ENCODE peak calls at places on chromosomes 4 and X, in eight cellular contexts. M, E, X, J, L, R, V and T are unnamed samples.

GRCh38 chr4:147447820-147448219 is 33.1 kb upstream of the EDNRA start:
- DNase-seq in E (no peak), R (no peak), M (no peak), V (no peak), L (no peak), J (no peak), X (no peak), T (no peak)

GRCh38 chr4:25454491-25454890 is 77.4 kb downstream of the ANAPC4 start:
- DNase-seq in E (no peak), J (no peak), M (no peak), V (no peak), L (no peak), R (no peak), X (no peak), T (no peak)

GRCh38 chrX:52031371-52031770 is 37.6 kb downstream of the MAGED4B start:
- DNase-seq in R (no peak), J (no peak), X (no peak), L (no peak), M (no peak), V (no peak), E (no peak), T (no peak)

GRCh38 chr4:133151681-133152329 is 2.7 kb downstream of the PCDH10 start:
- DNase-seq in E (peak; percentile 30), V (no peak), X (peak; percentile 58), R (no peak), M (no peak), L (no peak), J (peak; percentile 74), T (no peak)

GRCh38 chr4:181376058-181376457 is 867.1 kb upstream of the TENM3 start:
- DNase-seq in R (no peak), X (peak; percentile 26), V (no peak), J (no peak), E (no peak), L (no peak), M (no peak), T (no peak)

GRCh38 chrX:134544189-134544588 is 84.2 kb downstream of the HPRT1 start:
- DNase-seq in L (no peak), R (no peak), J (no peak), M (no peak), V (no peak), E (peak; percentile 12), X (no peak), T (no peak)

GRCh38 chr4:152415980-152416379 is 119.9 kb downstream of the FBXW7 start:
- DNase-seq in R (no peak), M (no peak), E (peak; percentile 57), V (no peak), X (no peak), J (no peak), L (no peak), T (no peak)

GRCh38 chr4:44157611-44158277 is 290.9 kb downstream of the KCTD8 start:
- DNase-seq in M (no peak), V (no peak), X (no peak), R (no peak), E (no peak), L (no peak), J (no peak), T (no peak)

GRCh38 chr4:114417214-114417613 is 181.4 kb upstream of the UGT8 start:
- DNase-seq in M (no peak), X (no peak), L (no peak), E (no peak), R (peak; percentile 18), J (peak; percentile 31), V (no peak), T (no peak)

GRCh38 chrX:133544105-133544504 is 128.8 kb upstream of the GPC4 start:
- DNase-seq in X (no peak), R (no peak), M (no peak), J (no peak), E (peak; percentile 41), L (no peak), V (no peak), T (no peak)

GRCh38 chr4:159487284-159487747 is 384.4 kb downstream of the RAPGEF2 start:
- DNase-seq in L (peak; percentile 6), M (peak; percentile 37), V (no peak), R (peak; percentile 47), X (no peak), E (peak; percentile 89), J (peak; percentile 85), T (peak; percentile 90)

GRCh38 chrX:69312141-69312670 is 147.0 kb upstream of the PJA1 start:
- DNase-seq in J (no peak), E (no peak), M (peak; percentile 2), L (no peak), R (no peak), V (no peak), X (no peak), T (no peak)

GRCh38 chr4:159497961-159498360 is 395.1 kb downstream of the RAPGEF2 start:
- DNase-seq in E (no peak), V (no peak), X (no peak), L (no peak), R (no peak), J (no peak), M (no peak), T (no peak)

GRCh38 chrX:11406109-11406755 is 113.0 kb downstream of the AMELX start:
- DNase-seq in L (no peak), M (no peak), R (no peak), J (no peak), E (peak; percentile 40), V (no peak), X (no peak), T (no peak)

GRCh38 chrX:145609951-145610511 is 207.6 kb upstream of the SLITRK2 start:
- DNase-seq in E (no peak), R (no peak), L (no peak), M (no peak), X (no peak), V (no peak), J (no peak), T (no peak)

GRCh38 chr4:182807346-182807745 is 109.8 kb downstream of the DCTD start:
- DNase-seq in V (no peak), M (no peak), X (no peak), J (no peak), E (no peak), L (no peak), R (no peak), T (no peak)

GRCh38 chr4:20253799-20254409 is 2.2 kb downstream of the SLIT2 start:
- DNase-seq in V (no peak), M (no peak), E (peak; percentile 60), X (peak; percentile 72), J (peak; percentile 48), L (no peak), R (no peak), T (no peak)

GRCh38 chr4:73859614-73860088 is 6.6 kb downstream of the PF4V1 start:
- DNase-seq in X (no peak), V (no peak), L (no peak), M (no peak), J (no peak), R (no peak), E (peak; percentile 79), T (no peak)

GRCh38 chr4:73459048-73459421 is 22.5 kb upstream of the AFM start:
- DNase-seq in R (no peak), J (no peak), L (no peak), V (no peak), M (no peak), E (no peak), X (no peak), T (no peak)

GRCh38 chr4:151359576-151359975 is 34.2 kb upstream of the SH3D19 start:
- DNase-seq in J (no peak), X (no peak), R (no peak), M (no peak), V (no peak), L (no peak), E (no peak), T (no peak)

GRCh38 chr4:53477038-53477565 is 99.7 kb downstream of the FIP1L1 start:
- DNase-seq in E (no peak), M (no peak), V (no peak), L (no peak), J (peak; percentile 26), R (no peak), X (no peak), T (no peak)

GRCh38 chrX:6227445-6227820 is 1.2 kb downstream of the NLGN4X start:
- DNase-seq in J (peak; percentile 31), V (no peak), E (no peak), R (no peak), M (no peak), X (no peak), L (no peak), T (no peak)

GRCh38 chrX:40009462-40009851 is 88.3 kb downstream of the BCOR start:
- DNase-seq in E (no peak), R (no peak), M (no peak), X (no peak), V (no peak), J (peak; percentile 75), L (no peak), T (no peak)

GRCh38 chr4:174989791-174990190 is 71.6 kb downstream of the ADAM29 start:
- DNase-seq in V (no peak), J (no peak), R (no peak), E (no peak), L (no peak), X (no peak), M (no peak), T (no peak)
- H3K9me3 ChIP-seq in V (no peaks in the 10 kb centered on the region), J (peaks cover 6% of the 10 kb centered on the region), R (peaks cover 42% of the 10 kb centered on the region), E (no peaks in the 10 kb centered on the region), L (no peaks in the 10 kb centered on the region), X (no peaks in the 10 kb centered on the region), M (peaks cover 28% of the 10 kb centered on the region), T (no peaks in the 10 kb centered on the region)

GRCh38 chr4:67394771-67395310 is 150.5 kb downstream of the CENPC start:
- DNase-seq in X (no peak), R (no peak), V (no peak), J (no peak), M (no peak), L (no peak), E (no peak), T (no peak)
- H3K9me3 ChIP-seq in X (no peaks in the 10 kb centered on the region), R (no peaks in the 10 kb centered on the region), V (no peaks in the 10 kb centered on the region), J (no peaks in the 10 kb centered on the region), M (no peaks in the 10 kb centered on the region), L (no peaks in the 10 kb centered on the region), E (no peaks in the 10 kb centered on the region), T (no peaks in the 10 kb centered on the region)

DNA sequence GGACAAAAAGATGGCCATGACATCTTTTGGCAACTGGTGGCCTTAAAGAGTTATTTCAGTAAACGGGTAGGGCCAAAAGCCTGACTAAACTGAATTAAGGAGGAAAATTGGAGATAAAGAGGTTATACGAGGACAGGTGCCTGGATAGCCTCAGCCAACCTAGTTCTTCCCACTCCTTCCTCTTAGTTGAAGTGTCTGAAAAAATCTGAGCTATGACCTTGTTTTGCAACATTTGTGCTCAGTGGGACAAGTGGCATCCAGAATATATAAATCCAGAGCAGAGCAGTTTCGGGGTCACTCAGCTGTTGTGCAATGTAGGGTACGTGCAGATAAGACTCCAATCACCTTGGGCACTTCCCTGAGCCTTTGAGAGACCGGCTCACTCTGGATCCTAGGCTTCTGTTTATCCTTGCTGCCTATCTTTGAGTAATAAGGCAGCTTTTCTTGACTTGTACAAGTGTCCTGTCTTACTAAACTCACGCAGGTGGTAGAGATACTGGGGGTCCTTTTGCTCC is 50.2 kb upstream of the MORC4 start:
- DNase-seq in E (no peak), M (no peak), L (no peak), R (no peak), V (no peak), X (no peak), J (no peak), T (no peak)
- H3K9me3 ChIP-seq in E (no peaks in the 10 kb centered on the region), M (no peaks in the 10 kb centered on the region), L (no peaks in the 10 kb centered on the region), R (no peaks in the 10 kb centered on the region), V (no peaks in the 10 kb centered on the region), X (no peaks in the 10 kb centered on the region), J (peaks cover 12% of the 10 kb centered on the region), T (no peaks in the 10 kb centered on the region)

DNA sequence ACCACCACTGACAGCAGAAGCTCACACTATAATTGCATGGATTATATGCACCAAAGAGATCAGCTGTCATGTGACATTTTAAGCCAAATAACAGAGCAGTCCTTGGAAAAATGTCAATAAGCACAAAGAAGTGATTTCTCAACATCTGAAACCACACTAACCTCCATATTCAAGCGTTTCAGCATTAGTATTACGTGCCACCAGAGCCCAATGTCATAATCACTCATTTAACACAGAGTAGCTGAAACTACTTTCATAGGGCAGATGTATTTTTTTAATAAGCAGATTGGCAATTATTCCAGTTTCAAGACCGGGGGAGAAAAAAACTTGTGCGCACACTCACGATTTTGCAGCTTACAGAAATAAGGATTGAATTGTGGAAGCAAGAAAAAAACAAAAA is 76.6 kb downstream of the SH3KBP1 start:
- DNase-seq in L (no peak), R (no peak), X (no peak), E (peak; percentile 64), M (no peak), J (no peak), V (no peak), T (no peak)
- H3K9me3 ChIP-seq in L (no peaks in the 10 kb centered on the region), R (no peaks in the 10 kb centered on the region), X (no peaks in the 10 kb centered on the region), E (no peaks in the 10 kb centered on the region), M (no peaks in the 10 kb centered on the region), J (no peaks in the 10 kb centered on the region), V (no peaks in the 10 kb centered on the region), T (no peaks in the 10 kb centered on the region)